ENCODE peak calls at places on chromosome 18, in nine cellular contexts. G, Q, M, T, F, N, B, W and X are unnamed samples.

GRCh38 chr18:72830109-72830508 is 37.7 kb downstream of the NETO1 start:
- DNase-seq in T (no peak), F (peak; percentile 17), M (no peak), N (no peak), G (peak; percentile 13), W (no peak), B (peak; percentile 21), Q (no peak), X (no peak)

GRCh38 chr18:68494802-68495560 is 219.9 kb downstream of the TMX3 start:
- DNase-seq in F (no peak), T (peak; percentile 74), Q (no peak), M (no peak), W (no peak), G (peak; percentile 30), N (no peak), B (no peak), X (no peak)

GRCh38 chr18:57915848-57916596 is 112.9 kb upstream of the ATP8B1 start:
- DNase-seq in N (no peak), T (peak; percentile 98), M (no peak), B (no peak), W (no peak), G (peak; percentile 27), F (peak; percentile 45), Q (no peak), X (peak; percentile 27)

GRCh38 chr18:35030234-35030989 is 10.8 kb upstream of the MAPRE2 start:
- DNase-seq in B (no peak), W (no peak), G (no peak), M (no peak), N (no peak), F (no peak), T (no peak), Q (no peak), X (no peak)

GRCh38 chr18:23862071-23862470 is 152.5 kb upstream of the TTC39C start:
- DNase-seq in N (no peak), W (peak; percentile 41), B (no peak), M (no peak), Q (no peak), G (no peak), T (no peak), F (no peak), X (no peak)

GRCh38 chr18:28357785-28358401 is 181.0 kb upstream of the CDH2 start:
- DNase-seq in Q (no peak), F (no peak), T (no peak), N (no peak), M (no peak), W (peak; percentile 1), G (no peak), B (peak; percentile 21), X (no peak)

GRCh38 chr18:49843131-49843530 is 29.8 kb upstream of the ACAA2 start:
- DNase-seq in N (no peak), W (no peak), T (no peak), G (no peak), F (no peak), B (no peak), M (peak; percentile 31), Q (no peak), X (no peak)

GRCh38 chr18:47898055-47898454 is 32.4 kb downstream of the SMAD2 start:
- DNase-seq in T (no peak), N (no peak), M (no peak), G (no peak), F (no peak), W (no peak), Q (no peak), B (no peak), X (no peak)

GRCh38 chr18:58144671-58145285 is 100.8 kb downstream of the NEDD4L start:
- DNase-seq in W (no peak), F (no peak), G (no peak), B (no peak), T (no peak), N (no peak), Q (no peak), M (no peak), X (peak; percentile 65)

GRCh38 chr18:51149605-51150429 is 47.7 kb downstream of the MEX3C start:
- DNase-seq in W (peak; percentile 51), F (no peak), B (peak; percentile 17), G (no peak), N (peak; percentile 12), M (no peak), Q (peak; percentile 12), T (no peak), X (no peak)

GRCh38 chr18:61653823-61654551 is 238.8 kb downstream of the RNF152 start:
- DNase-seq in M (no peak), W (no peak), Q (no peak), B (no peak), F (no peak), G (no peak), T (no peak), N (no peak), X (no peak)

GRCh38 chr18:56112013-56112749 is 524.2 kb upstream of the TCF4 start:
- DNase-seq in G (no peak), T (no peak), M (no peak), F (no peak), W (no peak), N (no peak), B (no peak), Q (no peak), X (no peak)

GRCh38 chr18:36284671-36285295 is 12.7 kb upstream of the FHOD3 start:
- DNase-seq in F (peak; percentile 67), N (no peak), Q (peak; percentile 38), B (peak; percentile 58), W (peak; percentile 22), T (peak; percentile 36), G (peak; percentile 60), M (no peak), X (peak; percentile 73)